ENCODE peak calls at places on chromosomes 4 and X, in ten cellular contexts. Q is IMR-90, E is breast epithelium, R is adrenal gland, J is uterus, U is NB4, H is prostate gland, A is A549, X is HCT116, L is ovary. Y is an unnamed sample.

GRCh38 chr4:93066746-93067145 is 761.8 kb upstream of the ATOH1 start:
- DNase-seq in H (no peak), R (no peak), J (no peak), L (no peak), X (no peak), U (no peak), E (no peak), Q (peak), A (no peak), Y (no peak)

GRCh38 chr4:53935780-53936179 is 128.6 kb downstream of the CHIC2 start:
- DNase-seq in X (no peak), H (no peak), A (no peak), R (no peak), J (no peak), L (no peak), E (no peak), Q (peak), U (no peak), Y (no peak)

GRCh38 chrX:48497871-48498270 is 10.9 kb upstream of the PORCN start:
- DNase-seq in X (no peak), L (no peak), E (no peak), Q (no peak), H (no peak), R (no peak), J (no peak), U (no peak), A (no peak), Y (no peak)

GRCh38 chrX:21528076-21528475 is 130.1 kb downstream of the KLHL34 start:
- DNase-seq in Q (peak), E (no peak), J (no peak), X (no peak), U (no peak), R (no peak), L (no peak), A (no peak), H (no peak), Y (no peak)

GRCh38 chrX:153963546-153963945 is 8.1 kb downstream of the HCFC1 start:
- DNase-seq in E (no peak), Q (no peak), R (peak), X (no peak), L (no peak), U (no peak), A (no peak), H (no peak), J (no peak), Y (no peak)

GRCh38 chr4:129350800-129351199 is 254.8 kb downstream of the C4orf33 start:
- DNase-seq in H (no peak), A (no peak), L (no peak), X (no peak), U (no peak), Q (no peak), J (no peak), R (no peak), E (peak), Y (no peak)

GRCh38 chrX:19343085-19343461 is 654 bp upstream of the PDHA1 start:
- DNase-seq in Q (no peak), A (no peak), J (no peak), U (no peak), H (no peak), R (no peak), E (no peak), L (no peak), X (no peak), Y (no peak)

GRCh38 chrX:119503484-119503861 is 35.2 kb downstream of the SLC25A5 start:
- DNase-seq in E (peak), R (peak), J (no peak), L (peak), H (peak), U (no peak), X (no peak), Q (peak), A (peak), Y (peak)

GRCh38 chr4:15894923-15895411 is 43.6 kb downstream of the FGFBP1 start:
- DNase-seq in A (peak), H (no peak), U (no peak), R (no peak), E (no peak), J (no peak), Q (peak), L (no peak), X (no peak), Y (no peak)

GRCh38 chr4:78747328-78747946 is 28.7 kb upstream of the BMP2K start:
- DNase-seq in R (no peak), Q (peak), U (no peak), A (no peak), L (no peak), X (no peak), H (no peak), E (no peak), J (no peak), Y (no peak)

GRCh38 chr4:78753091-78753490 is 23.1 kb upstream of the BMP2K start:
- DNase-seq in U (no peak), R (no peak), Q (no peak), X (no peak), E (no peak), H (no peak), A (no peak), L (no peak), J (no peak), Y (no peak)

GRCh38 chr4:78749972-78750727 is 26.0 kb upstream of the BMP2K start:
- DNase-seq in J (no peak), R (no peak), E (no peak), Q (no peak), X (no peak), H (no peak), A (no peak), L (no peak), U (peak), Y (no peak)

GRCh38 chr4:78748361-78748760 is 27.8 kb upstream of the BMP2K start:
- DNase-seq in A (no peak), L (no peak), R (no peak), J (no peak), X (no peak), H (no peak), U (no peak), E (no peak), Q (peak), Y (no peak)

GRCh38 chr4:78749258-78749971 is 26.7 kb upstream of the BMP2K start:
- DNase-seq in R (no peak), A (no peak), Q (no peak), H (no peak), U (no peak), E (no peak), L (no peak), X (no peak), J (no peak), Y (no peak)
- H3K4me3 ChIP-seq in R (no peak), A (no peak), Q (no peak), H (no peak), U (no peak), E (no peak), L (no peak), X (no peak), J (no peak), Y (no peak)

GRCh38 chr4:77917601-77918000 is 55.0 kb downstream of the MRPL1 start:
- DNase-seq in Q (no peak), E (no peak), X (no peak), J (no peak), U (no peak), A (no peak), R (no peak), H (no peak), L (no peak), Y (no peak)
- TF ChIP-seq POLR2A in Q (no peak), E (no peak), X (no peak), J (no peak), U (no peak), A (no peak), R (no peak), H (no peak), L (no peak), Y (no peak)

DNA sequence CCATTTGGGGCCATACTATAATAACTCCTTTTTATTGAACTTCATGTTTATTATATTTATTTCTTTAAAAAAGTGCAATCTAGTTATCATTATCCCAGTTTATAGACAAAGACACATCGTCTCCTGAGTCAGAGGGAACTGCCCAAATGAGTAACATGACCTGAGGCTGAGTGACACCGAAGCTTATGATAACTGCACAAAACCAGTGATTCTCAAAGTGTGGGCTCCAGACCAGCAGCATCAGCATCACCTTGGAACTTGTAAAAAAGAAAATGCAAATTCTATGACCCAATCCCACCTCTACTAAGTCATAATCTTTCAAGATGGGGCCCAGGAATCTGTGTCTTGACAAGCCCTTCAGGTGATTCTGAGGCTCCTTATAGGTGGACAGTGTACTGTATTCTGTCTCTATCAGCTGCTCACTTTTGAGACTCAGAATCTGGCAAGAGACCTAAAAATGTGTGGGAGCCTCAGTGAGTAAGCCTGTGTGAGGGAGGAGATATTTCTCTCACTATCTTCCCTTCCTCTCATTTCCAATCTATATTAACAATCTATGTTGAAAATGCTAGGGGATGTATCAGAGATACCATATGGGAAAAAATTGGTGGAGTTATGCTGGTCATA is 147.0 kb downstream of the PACRGL start:
- DNase-seq in A (no peak), U (no peak), R (no peak), H (no peak), E (no peak), J (no peak), X (no peak), Q (no peak), L (no peak), Y (no peak)
- H3K4me3 ChIP-seq in A (no peak), U (no peak), R (no peak), H (no peak), E (no peak), J (no peak), X (no peak), Q (no peak), L (no peak), Y (no peak)

GRCh38 chr4:169295822-169296221 is 25.1 kb upstream of the SH3RF1 start:
- DNase-seq in Q (no peak), J (no peak), R (no peak), U (no peak), H (no peak), L (no peak), E (no peak), X (no peak), A (no peak), Y (no peak)
- TF ChIP-seq POLR2A in Q (no peak), J (no peak), R (no peak), U (no peak), H (no peak), L (no peak), E (no peak), X (no peak), A (no peak), Y (no peak)

DNA sequence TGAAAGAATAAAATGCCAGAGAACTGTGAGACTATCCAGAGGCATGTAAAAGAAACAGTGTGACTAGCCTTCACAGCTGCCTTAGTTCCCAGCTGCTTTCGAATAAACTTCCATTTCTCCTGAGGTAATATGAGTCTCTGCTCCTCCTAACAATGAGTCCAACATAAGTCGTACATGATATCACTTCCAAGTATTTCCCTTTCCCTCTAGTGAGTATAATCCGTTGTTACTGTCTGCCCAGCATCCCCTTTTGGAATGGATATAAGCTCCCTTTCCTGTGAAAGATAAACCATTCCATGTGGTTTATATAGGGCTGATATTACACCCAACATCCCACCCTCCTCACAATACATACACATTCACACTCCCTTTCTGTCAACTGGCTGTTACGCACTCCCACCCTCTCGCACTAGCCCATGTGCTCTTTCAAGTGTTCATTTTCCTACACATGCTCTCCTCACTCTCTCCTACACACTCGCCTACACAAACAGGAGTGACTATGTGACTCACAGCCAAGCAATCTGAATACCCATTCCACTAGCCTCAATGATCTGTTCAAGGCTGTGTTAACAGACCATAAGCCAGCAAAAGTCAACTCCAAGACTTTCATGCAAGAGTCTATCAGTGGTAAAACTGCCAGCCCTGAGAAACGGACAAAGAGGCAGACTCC is 5.0 kb downstream of the NAF1 start:
- DNase-seq in U (no peak), X (no peak), L (no peak), Q (peak), H (no peak), J (no peak), A (no peak), E (no peak), R (no peak), Y (no peak)
- H3K4me3 ChIP-seq in U (no peak), X (no peak), L (no peak), Q (peak), H (no peak), J (no peak), A (no peak), E (no peak), R (no peak), Y (no peak)

DNA sequence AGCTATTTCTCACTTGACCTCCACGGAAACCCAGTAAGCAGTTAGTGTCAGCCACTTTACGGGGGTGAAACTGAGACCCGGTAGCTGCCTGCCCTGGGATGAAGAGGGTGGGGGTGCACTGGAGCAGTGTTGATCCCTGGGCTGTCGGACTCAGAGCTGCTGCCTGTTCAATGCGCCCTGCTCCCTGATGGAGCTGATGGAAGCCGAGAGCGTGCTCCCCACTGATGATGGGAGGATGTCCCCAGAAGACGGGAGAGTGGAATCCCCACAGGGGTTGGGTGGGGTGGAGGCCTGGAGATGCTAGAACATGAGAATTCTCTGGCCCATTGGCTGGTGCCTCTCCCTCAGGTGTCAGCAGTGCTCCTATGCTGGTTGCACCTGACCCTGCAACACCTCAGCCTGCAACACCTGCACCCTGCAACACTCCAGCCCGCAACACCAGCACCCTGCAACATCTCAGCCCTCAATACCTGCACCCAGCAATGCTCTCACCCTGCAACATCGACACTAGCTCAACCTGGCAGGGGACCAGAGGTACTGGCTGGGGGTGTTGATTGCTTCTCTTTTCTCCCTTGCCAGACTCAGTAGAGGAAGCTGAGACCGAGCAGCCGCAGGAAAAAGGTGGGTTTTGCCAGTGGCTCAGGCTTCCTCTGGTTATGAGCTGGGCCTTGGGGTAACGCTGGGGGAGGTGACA is 25.7 kb downstream of the SH3TC1 start:
- DNase-seq in E (no peak), R (no peak), L (no peak), U (no peak), Q (no peak), X (no peak), H (no peak), A (no peak), J (no peak), Y (no peak)
- TF ChIP-seq POLR2A in E (no peak), R (no peak), L (no peak), U (no peak), Q (no peak), X (no peak), H (no peak), A (no peak), J (no peak), Y (no peak)

GRCh38 chr4:55947254-55947882 is 1.4 kb upstream of the CEP135 start:
- DNase-seq in L (no peak), Q (peak), A (no peak), U (peak), H (no peak), X (no peak), J (no peak), E (no peak), R (no peak), Y (no peak)
- H3K4me3 ChIP-seq in L (peak), Q (peak), A (no peak), U (peak), H (no peak), X (peak), J (peak), E (peak), R (peak), Y (peak)

GRCh38 chrX:135572436-135572835 is 52.0 kb downstream of the INTS6L start:
- DNase-seq in R (no peak), H (no peak), J (no peak), E (no peak), Q (peak), X (no peak), U (no peak), A (no peak), L (no peak), Y (no peak)
- TF ChIP-seq POLR2A in R (no peak), H (no peak), J (no peak), E (no peak), Q (no peak), X (no peak), U (no peak), A (no peak), L (no peak), Y (no peak)